ENCODE peak calls at places on chromosomes 11 and 22, in seven cellular contexts. One of them, this sample, is unnamed.

GRCh38 chr22:19875061-19875530 is 20.4 kb upstream of the GNB1L start:
- DNase-seq in uterus: peak; percentile 12
- DNase-seq in cardiac septum: peak; percentile 70
- DNase-seq in T-helper 9 cell: no peak
- DNase-seq in NCI-H2171: no peak
- DNase-seq in HT-29: no peak
- DNase-seq in NCI-H345: no peak
- DNase-seq in this sample: no peak

GRCh38 chr11:130599073-130599654 is 150.7 kb downstream of the ADAMTS15 start:
- DNase-seq in uterus: peak; percentile 53
- DNase-seq in cardiac septum: no peak
- DNase-seq in T-helper 9 cell: no peak
- DNase-seq in NCI-H2171: no peak
- DNase-seq in HT-29: peak; percentile 34
- DNase-seq in NCI-H345: no peak
- DNase-seq in this sample: no peak

GRCh38 chr22:22099833-22100812 is 117.5 kb upstream of the TOP3B start:
- DNase-seq in uterus: no peak
- DNase-seq in cardiac septum: no peak
- DNase-seq in T-helper 9 cell: no peak
- DNase-seq in NCI-H2171: no peak
- DNase-seq in HT-29: peak; percentile 22
- DNase-seq in NCI-H345: no peak
- DNase-seq in this sample: no peak

GRCh38 chr22:37239336-37240239 is 4.5 kb downstream of the RAC2 start:
- DNase-seq in uterus: no peak
- DNase-seq in cardiac septum: no peak
- DNase-seq in T-helper 9 cell: no peak
- DNase-seq in NCI-H2171: no peak
- DNase-seq in HT-29: no peak
- DNase-seq in NCI-H345: no peak
- DNase-seq in this sample: no peak

GRCh38 chr22:50694099-50694498 is 21.5 kb downstream of the SHANK3 start:
- DNase-seq in uterus: no peak
- DNase-seq in cardiac septum: no peak
- DNase-seq in T-helper 9 cell: no peak
- DNase-seq in NCI-H2171: no peak
- DNase-seq in HT-29: no peak
- DNase-seq in NCI-H345: no peak
- DNase-seq in this sample: no peak

GRCh38 chr22:27577570-27577969 is 224.0 kb downstream of the MN1 start:
- DNase-seq in uterus: no peak
- DNase-seq in cardiac septum: no peak
- DNase-seq in T-helper 9 cell: no peak
- DNase-seq in NCI-H2171: no peak
- DNase-seq in HT-29: no peak
- DNase-seq in NCI-H345: no peak
- DNase-seq in this sample: no peak

GRCh38 chr22:25680049-25680448 is 61.9 kb upstream of the MYO18B start:
- DNase-seq in uterus: no peak
- DNase-seq in cardiac septum: no peak
- DNase-seq in T-helper 9 cell: no peak
- DNase-seq in NCI-H2171: no peak
- DNase-seq in HT-29: no peak
- DNase-seq in NCI-H345: no peak
- DNase-seq in this sample: no peak

GRCh38 chr22:50030315-50031188 is 18.0 kb upstream of the IL17REL start:
- DNase-seq in uterus: peak; percentile 74
- DNase-seq in cardiac septum: peak; percentile 88
- DNase-seq in T-helper 9 cell: peak; percentile 78
- DNase-seq in NCI-H2171: peak; percentile 75
- DNase-seq in HT-29: peak; percentile 81
- DNase-seq in NCI-H345: peak; percentile 71
- DNase-seq in this sample: peak; percentile 88

This sample was measured in effector memory CD8-positive, alpha-beta T cell.